ENCODE peak calls at places on chromosomes 2 and 18, in four cellular contexts. I is lung; K is CD4-positive, alpha-beta memory T cell; O is BE2C. Y is an unnamed sample. For H3K36me3, the result is how much of the 10 kb centered on the place peaks cover.

GRCh38 chr2:143603035-143603616 is 473.9 kb downstream of the ARHGAP15 start:
- DNase-seq in O (no peak), I (no peak), K (no peak), Y (no peak)

GRCh38 chr2:168053676-168054075 is 193.7 kb downstream of the STK39 start:
- DNase-seq in O (no peak), K (no peak), I (no peak), Y (no peak)

GRCh38 chr2:218999881-219000568 is 6.8 kb upstream of the CRYBA2 start:
- DNase-seq in K (no peak), I (no peak), O (peak), Y (no peak)

GRCh38 chr2:227280895-227281294 is 44.2 kb upstream of the MFF start:
- DNase-seq in I (no peak), O (no peak), K (no peak), Y (no peak)

GRCh38 chr2:10844083-10844482 is 31.5 kb upstream of the PDIA6 start:
- DNase-seq in K (no peak), O (peak), I (peak), Y (peak)

GRCh38 chr2:238458641-238459040 is 31.9 kb downstream of the ASB1 start:
- DNase-seq in K (no peak), I (no peak), O (no peak), Y (no peak)

GRCh38 chr18:27954226-27954625 is 222.7 kb downstream of the CDH2 start:
- DNase-seq in O (no peak), K (no peak), I (no peak), Y (no peak)

GRCh38 chr18:70382032-70382431 is 93.2 kb downstream of the SOCS6 start:
- DNase-seq in I (no peak), O (no peak), K (no peak), Y (no peak)

GRCh38 chr2:74617123-74617522 is 31.0 kb downstream of the M1AP start:
- DNase-seq in O (no peak), K (no peak), I (no peak), Y (no peak)

GRCh38 chr2:218855305-218856167 is 4.1 kb upstream of the WNT6 start:
- DNase-seq in K (no peak), I (no peak), O (no peak), Y (no peak)

GRCh38 chr2:18651842-18652774 is 62.7 kb upstream of the NT5C1B start:
- DNase-seq in I (no peak), K (no peak), O (no peak), Y (no peak)

GRCh38 chr18:5937086-5937485 is 41.8 kb upstream of the TMEM200C start:
- DNase-seq in I (no peak), O (no peak), K (no peak), Y (no peak)

GRCh38 chr18:5546660-5547059 is 2.9 kb upstream of the EPB41L3 start:
- DNase-seq in I (no peak), K (no peak), O (no peak), Y (no peak)

GRCh38 chr2:108165750-108166149 is 74.0 kb upstream of the SULT1C3 start:
- DNase-seq in K (no peak), O (no peak), I (no peak), Y (no peak)

GRCh38 chr18:34283506-34283905 is 58.8 kb upstream of the NOL4 start:
- DNase-seq in O (no peak), K (no peak), I (no peak), Y (no peak)

GRCh38 chr2:241125626-241126025 is 23.5 kb upstream of the MTERF4 start:
- DNase-seq in K (no peak), O (no peak), I (no peak), Y (no peak)
- H3K36me3 ChIP-seq in K (under half), O (under half), I (under half), Y (under half)

DNA sequence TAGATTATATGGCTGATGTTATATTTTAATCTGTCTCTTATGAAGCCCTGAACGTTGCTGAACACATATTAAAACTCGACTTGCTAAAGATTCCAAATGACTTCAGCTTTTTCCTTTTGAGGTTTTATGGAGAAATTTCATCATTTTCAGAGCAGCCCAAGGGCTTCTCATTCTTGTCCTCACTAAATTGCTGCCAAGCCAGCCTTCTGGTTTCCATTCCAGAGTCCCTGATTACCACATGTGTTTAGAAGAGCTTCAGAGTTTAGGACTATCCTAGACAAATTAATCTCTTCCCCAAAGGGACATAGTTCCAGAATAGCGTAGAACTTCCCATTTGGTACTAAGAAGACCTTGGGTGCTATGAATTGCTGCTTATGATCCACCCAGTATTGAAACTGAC is 77.8 kb upstream of the CCDC195 start:
- DNase-seq in I (no peak), K (no peak), O (no peak), Y (no peak)
- H3K36me3 ChIP-seq in I (under half), K (half or more), O (under half), Y (under half)

GRCh38 chr2:231686192-231687100 is 21.9 kb upstream of the PTMA start:
- DNase-seq in K (no peak), O (no peak), I (no peak), Y (no peak)
- H3K36me3 ChIP-seq in K (under half), O (under half), I (under half), Y (under half)

DNA sequence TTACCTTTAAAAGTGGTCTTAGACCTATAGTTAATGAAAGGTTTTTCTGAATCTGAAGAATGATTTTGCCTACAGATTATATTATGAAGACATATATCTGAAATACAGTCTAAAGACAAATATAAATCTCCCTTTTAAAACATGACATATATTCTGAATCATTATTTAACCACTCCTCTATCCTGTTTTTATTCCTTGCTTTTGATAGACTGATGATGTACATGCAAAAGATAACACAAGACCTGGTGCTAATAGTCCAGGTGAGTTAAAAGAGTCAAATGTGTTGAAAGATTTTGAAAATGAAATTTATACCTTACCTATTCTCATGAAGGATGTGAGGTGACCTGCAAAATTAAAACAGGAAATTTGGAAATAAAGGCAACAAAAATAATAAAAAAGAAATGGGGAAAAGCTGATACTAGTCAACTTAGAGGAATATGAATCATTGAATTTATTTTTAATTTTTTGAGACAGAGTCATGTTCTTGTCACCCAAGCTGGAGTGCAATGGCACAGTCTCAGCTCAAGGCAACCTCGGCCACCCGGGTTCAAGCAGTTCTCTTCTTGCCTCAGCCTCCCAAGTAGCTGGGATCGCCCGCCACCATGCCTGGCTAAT is 29.3 kb downstream of the DDX1 start:
- DNase-seq in K (no peak), I (no peak), O (no peak), Y (no peak)
- H3K36me3 ChIP-seq in K (under half), I (under half), O (half or more), Y (half or more)

DNA sequence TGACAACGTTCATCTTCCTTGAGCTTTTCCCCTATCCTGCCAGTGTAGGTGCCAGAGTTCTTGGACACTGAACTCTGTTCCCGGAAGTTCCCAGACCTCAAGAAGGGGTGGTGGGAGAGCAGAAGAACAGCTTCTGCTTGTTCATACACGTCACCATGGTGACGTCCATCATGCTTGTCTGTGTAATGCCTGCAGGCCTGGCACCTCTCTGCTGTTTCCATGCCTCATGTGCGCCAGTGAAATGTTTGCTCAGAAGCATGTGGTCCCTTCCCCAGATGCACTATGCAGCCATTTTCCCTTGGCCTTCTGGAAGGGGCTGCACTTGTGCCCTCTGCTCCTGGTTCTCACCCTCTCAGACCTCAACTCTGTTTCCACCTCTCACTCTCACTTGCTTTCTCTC is 210.8 kb upstream of the NABP1 start:
- DNase-seq in K (no peak), I (no peak), O (peak), Y (no peak)
- H3K36me3 ChIP-seq in K (under half), I (under half), O (under half), Y (under half)

GRCh38 chr2:170953976-170954375 is 24.9 kb downstream of the GORASP2 start:
- DNase-seq in I (no peak), O (no peak), K (no peak), Y (no peak)
- H3K36me3 ChIP-seq in I (under half), O (under half), K (half or more), Y (half or more)

GRCh38 chr2:85265304-85265703 is 62.5 kb downstream of the TGOLN2 start:
- DNase-seq in O (no peak), I (no peak), K (no peak), Y (no peak)
- H3K36me3 ChIP-seq in O (under half), I (under half), K (under half), Y (under half)

DNA sequence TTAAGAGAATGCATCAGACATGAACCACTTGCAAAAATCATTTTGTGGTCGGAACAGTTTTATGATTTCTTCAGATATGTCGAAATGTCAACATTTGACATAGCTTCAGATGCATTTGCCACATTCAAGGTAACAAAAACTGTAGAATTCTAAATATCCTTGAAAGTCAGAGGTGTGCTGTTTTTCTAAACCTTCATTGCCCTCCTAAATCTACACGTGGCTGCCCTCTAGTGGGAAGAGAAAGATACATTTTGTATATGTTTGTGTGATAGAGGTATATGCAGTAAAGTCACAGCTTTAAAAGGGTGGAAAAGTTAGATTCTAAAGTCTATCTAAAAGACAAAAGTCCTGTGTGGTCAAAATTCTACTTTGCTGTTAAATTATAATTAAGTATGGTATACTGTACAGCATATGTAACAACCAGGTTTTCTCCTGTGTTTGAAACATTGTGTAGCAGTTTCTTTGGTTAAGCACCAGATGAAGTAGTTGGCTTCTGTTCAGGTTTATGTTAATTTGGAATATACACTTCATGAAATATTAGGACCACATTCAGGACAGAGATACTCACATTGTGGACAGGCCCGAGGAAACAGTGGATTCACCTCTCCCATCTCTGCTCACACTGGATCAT is 65.9 kb upstream of the ITM2C start:
- DNase-seq in K (peak), I (peak), O (peak), Y (no peak)
- H3K36me3 ChIP-seq in K (under half), I (under half), O (under half), Y (under half)